ENCODE peak calls at places on chromosomes 7 and 10, in nine cellular contexts. X is HuH-7.5; M is astrocyte of the hippocampus; N is stimulated activated CD4-positive, alpha-beta T cell treated with anti-CD3 and anti-CD28 coated beads, Interleukin-2, amount 100 ng/mL, for 48 hours; A is ELR; V is amygdala; K is stromal cell of bone marrow; W is cortex of kidney; J is activated T-cell treated with anti-CD3 and anti-CD28 coated beads, Interleukin-2, amount 50 U/mL, for 1 hour. E is an unnamed sample.

GRCh38 chr10:129870926-129871660 is 93.0 kb downstream of the EBF3 start:
- DNase-seq in X (no peak), M (peak; percentile 38), N (no peak), A (no peak), V (no peak), K (no peak), W (no peak), J (no peak), E (peak; percentile 90)

GRCh38 chr10:97708976-97709745 is 4.4 kb upstream of the MARVELD1 start:
- DNase-seq in X (peak; percentile 73), M (peak; percentile 85), N (peak; percentile 47), A (peak; percentile 74), V (peak; percentile 21), K (peak; percentile 85), W (no peak), J (peak; percentile 36), E (no peak)

GRCh38 chr7:121446526-121446925 is 50.4 kb upstream of the FAM3C start:
- DNase-seq in X (no peak), M (no peak), N (no peak), A (no peak), V (no peak), K (no peak), W (no peak), J (no peak), E (no peak)

GRCh38 chr10:127278001-127278400 is 81.6 kb upstream of the INSYN2A start:
- DNase-seq in X (no peak), M (peak; percentile 91), N (no peak), A (peak; percentile 1), V (no peak), K (no peak), W (no peak), J (no peak), E (no peak)

GRCh38 chr10:27714349-27714748 is 31.3 kb downstream of the MKX start:
- DNase-seq in X (no peak), M (no peak), N (no peak), A (no peak), V (no peak), K (no peak), W (no peak), J (no peak), E (no peak)

GRCh38 chr7:25985196-25985595 is 166.8 kb upstream of the NFE2L3 start:
- DNase-seq in X (no peak), M (no peak), N (no peak), A (no peak), V (no peak), K (no peak), W (no peak), J (no peak), E (no peak)

GRCh38 chr10:44575601-44576380 is 190.9 kb upstream of the CXCL12 start:
- DNase-seq in X (no peak), M (no peak), N (no peak), A (no peak), V (no peak), K (no peak), W (no peak), J (no peak), E (no peak)

GRCh38 chr7:7639847-7640220 is 718 bp upstream of the UMAD1 start:
- DNase-seq in X (no peak), M (peak; percentile 49), N (no peak), A (peak; percentile 50), V (no peak), K (no peak), W (no peak), J (no peak), E (no peak)

GRCh38 chr10:129025774-129026173 is 441.3 kb upstream of the MGMT start:
- DNase-seq in X (no peak), M (no peak), N (no peak), A (no peak), V (no peak), K (no peak), W (no peak), J (no peak), E (no peak)

GRCh38 chr10:123136221-123136805 is 543 bp downstream of the HMX3 start:
- DNase-seq in X (no peak), M (no peak), N (no peak), A (no peak), V (no peak), K (no peak), W (no peak), J (no peak), E (no peak)

GRCh38 chr10:62109532-62110293 is 158.9 kb downstream of the RTKN2 start:
- DNase-seq in X (no peak), M (no peak), N (no peak), A (no peak), V (no peak), K (no peak), W (no peak), J (no peak), E (no peak)

GRCh38 chr10:66928000-66928770 is 2.3 kb downstream of the LRRTM3 start:
- DNase-seq in X (no peak), M (peak; percentile 32), N (no peak), A (peak; percentile 38), V (peak; percentile 43), K (peak; percentile 2), W (no peak), J (no peak), E (peak; percentile 49)

GRCh38 chr10:11685787-11686218 is 56.4 kb upstream of the ECHDC3 start:
- DNase-seq in X (no peak), M (peak; percentile 92), N (no peak), A (peak; percentile 28), V (peak; percentile 19), K (no peak), W (no peak), J (peak; percentile 62), E (no peak)

GRCh38 chr7:1250901-1251300 is 18.2 kb downstream of the UNCX start:
- DNase-seq in X (no peak), M (no peak), N (no peak), A (no peak), V (no peak), K (no peak), W (no peak), J (no peak), E (no peak)

GRCh38 chr7:68820321-68820720 is 778.0 kb upstream of the AUTS2 start:
- DNase-seq in X (no peak), M (no peak), N (no peak), A (no peak), V (no peak), K (no peak), W (no peak), J (no peak), E (no peak)

GRCh38 chr7:128742206-128742605 is 3.0 kb downstream of the CALU start:
- DNase-seq in X (no peak), M (peak; percentile 53), N (no peak), A (peak; percentile 77), V (no peak), K (peak; percentile 68), W (no peak), J (no peak), E (no peak)

GRCh38 chr7:111045469-111045868 is 45.5 kb upstream of the LRRN3 start:
- DNase-seq in X (no peak), M (no peak), N (no peak), A (no peak), V (no peak), K (no peak), W (no peak), J (no peak), E (no peak)

GRCh38 chr7:157770716-157771320 is 434.0 kb downstream of the DNAJB6 start:
- DNase-seq in X (no peak), M (no peak), N (no peak), A (no peak), V (no peak), K (no peak), W (no peak), J (no peak), E (no peak)

GRCh38 chr10:30810416-30810815 is 180.9 kb upstream of the LYZL2 start:
- DNase-seq in X (no peak), M (no peak), N (no peak), A (no peak), V (no peak), K (no peak), W (no peak), J (no peak), E (no peak)

GRCh38 chr10:130875897-130876472 is 435.5 kb downstream of the TCERG1L start:
- DNase-seq in X (no peak), M (no peak), N (no peak), A (no peak), V (no peak), K (no peak), W (no peak), J (no peak), E (no peak)

GRCh38 chr7:25857376-25858067 is 294.5 kb upstream of the NFE2L3 start:
- DNase-seq in X (peak; percentile 61), M (no peak), N (no peak), A (peak; percentile 24), V (no peak), K (no peak), W (no peak), J (no peak), E (no peak)

GRCh38 chr7:17130281-17131059 is 168.0 kb upstream of the AHR start:
- DNase-seq in X (peak; percentile 58), M (peak; percentile 74), N (no peak), A (peak; percentile 39), V (no peak), K (peak; percentile 44), W (no peak), J (no peak), E (no peak)

GRCh38 chr10:99920901-99921300 is 88.8 kb downstream of the DNMBP start:
- DNase-seq in X (no peak), M (no peak), N (no peak), A (peak; percentile 85), V (no peak), K (no peak), W (no peak), J (no peak), E (no peak)

GRCh38 chr10:63537511-63537910 is 16.3 kb downstream of the REEP3 start:
- DNase-seq in X (no peak), M (no peak), N (no peak), A (no peak), V (no peak), K (no peak), W (no peak), J (no peak), E (peak; percentile 94)

GRCh38 chr7:30173058-30173897 is 38.5 kb downstream of the MTURN start:
- DNase-seq in X (no peak), M (peak; percentile 87), N (no peak), A (peak; percentile 96), V (peak; percentile 95), K (peak; percentile 91), W (no peak), J (no peak), E (peak; percentile 42)

GRCh38 chr7:100022621-100023020 is 7.2 kb downstream of the ZKSCAN1 start:
- DNase-seq in X (peak; percentile 55), M (no peak), N (no peak), A (no peak), V (no peak), K (no peak), W (no peak), J (no peak), E (no peak)

GRCh38 chr7:108376206-108376605 is 80.0 kb downstream of the NRCAM start:
- DNase-seq in X (no peak), M (no peak), N (no peak), A (no peak), V (no peak), K (no peak), W (no peak), J (no peak), E (no peak)

GRCh38 chr7:22702516-22702915 is 24.5 kb upstream of the IL6 start:
- DNase-seq in X (no peak), M (no peak), N (no peak), A (peak; percentile 32), V (no peak), K (no peak), W (no peak), J (no peak), E (no peak)

GRCh38 chr7:98091523-98091922 is 15.1 kb upstream of the LMTK2 start:
- DNase-seq in X (no peak), M (no peak), N (no peak), A (no peak), V (no peak), K (no peak), W (no peak), J (no peak), E (no peak)

GRCh38 chr7:131574741-131575140 is 18.3 kb upstream of the PODXL start:
- DNase-seq in X (no peak), M (no peak), N (no peak), A (peak; percentile 59), V (no peak), K (peak; percentile 34), W (no peak), J (no peak), E (no peak)

GRCh38 chr7:519429-519973 is at the start of gene PDGFA:
- DNase-seq in X (no peak), M (peak; percentile 74), N (no peak), A (peak; percentile 67), V (peak; percentile 64), K (no peak), W (no peak), J (peak; percentile 26), E (no peak)